ENCODE peak calls at places on chromosomes 5 and 9, in six cellular contexts. F is GM12878, L is A549, Z is K562, B is HepG2, U is H1. C is an unnamed sample.

GRCh38 chr5:155689403-155689802 is 637.6 kb upstream of the SGCD start:
- DNase-seq in B (no peak), Z (no peak), F (no peak), L (no peak), U (no peak), C (no peak)

GRCh38 chr5:132176987-132177386 is 50.7 kb downstream of the P4HA2 start:
- DNase-seq in L (no peak), Z (no peak), F (peak), U (no peak), B (no peak), C (no peak)

GRCh38 chr5:62256161-62257017 is 49.6 kb upstream of the KIF2A start:
- DNase-seq in B (no peak), Z (no peak), L (no peak), U (no peak), F (no peak), C (peak)

GRCh38 chr9:38713426-38713825 is 6.5 kb downstream of the FAM240B start:
- DNase-seq in U (no peak), L (peak), Z (no peak), B (no peak), F (no peak), C (no peak)

GRCh38 chr9:33988219-33988890 is 60.3 kb downstream of the UBAP2 start:
- DNase-seq in F (peak), Z (no peak), L (no peak), U (no peak), B (no peak), C (no peak)

GRCh38 chr5:156391139-156391538 is 64.2 kb downstream of the SGCD start:
- DNase-seq in Z (no peak), B (peak), L (peak), F (no peak), U (no peak), C (no peak)

GRCh38 chr9:100167912-100168775 is 69.1 kb downstream of the INVS start:
- DNase-seq in F (no peak), L (no peak), Z (no peak), U (no peak), B (no peak), C (no peak)

GRCh38 chr5:58117491-58117890 is 342.4 kb downstream of the PLK2 start:
- DNase-seq in B (no peak), Z (no peak), F (no peak), U (no peak), L (peak), C (no peak)

GRCh38 chr5:129377504-129377903 is 82.6 kb upstream of the ADAMTS19 start:
- DNase-seq in U (no peak), B (no peak), F (no peak), Z (no peak), L (no peak), C (no peak)

GRCh38 chr5:79183011-79183410 is 52.9 kb upstream of the JMY start:
- DNase-seq in U (no peak), Z (no peak), B (no peak), L (no peak), F (no peak), C (no peak)
- H3K27ac ChIP-seq in U (no peak), Z (no peak), B (no peak), L (no peak), F (no peak), C (no peak)

DNA sequence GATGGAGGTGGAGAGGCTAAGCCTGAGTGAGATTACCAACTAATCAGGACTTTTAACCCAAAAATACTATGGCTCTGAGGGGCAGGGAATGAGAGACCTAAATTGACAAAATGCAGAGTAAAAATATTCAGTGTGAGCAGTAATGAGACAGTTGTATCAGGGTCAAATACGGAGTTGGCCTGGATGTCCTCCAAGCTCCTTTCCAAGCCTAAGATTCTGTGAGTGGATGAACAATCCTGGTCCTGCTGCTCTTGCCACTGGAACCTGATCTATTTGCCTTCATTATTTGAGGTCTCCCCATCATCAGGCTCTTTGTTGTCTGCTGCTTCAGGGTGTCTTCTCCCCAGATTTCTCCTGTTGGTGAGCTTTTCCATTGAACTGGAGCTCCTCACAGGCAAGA is 1.1 kb downstream of the PDCD1LG2 start:
- DNase-seq in U (no peak), F (no peak), Z (no peak), L (no peak), B (no peak), C (no peak)
- H3K4me2 ChIP-seq in U (no peak), F (peak), Z (no peak), L (no peak), B (no peak), C (peak)

DNA sequence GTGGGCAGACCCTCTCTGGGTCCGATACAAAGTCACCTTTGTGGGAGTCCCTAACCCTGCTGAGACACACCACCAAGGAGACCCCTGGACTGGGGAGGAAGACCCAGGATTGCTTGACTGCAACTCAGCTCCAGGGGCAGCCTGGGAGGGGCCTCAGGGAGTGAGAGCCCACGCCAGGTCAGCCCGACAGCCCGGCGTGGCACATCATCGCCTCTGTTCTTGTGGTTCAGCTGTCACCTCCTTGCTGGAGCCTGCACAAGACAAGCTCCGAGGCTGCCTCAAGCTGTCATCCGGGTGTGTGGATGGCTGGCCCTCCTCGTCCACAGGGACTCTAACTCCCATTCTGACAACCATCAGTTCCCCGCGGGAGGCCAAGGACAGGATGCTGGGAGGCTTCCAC is 133.6 kb downstream of the ZNF354C start:
- DNase-seq in U (no peak), B (no peak), L (no peak), F (no peak), Z (no peak), C (no peak)
- TF ChIP-seq CHD2 in U (no peak), B (no peak), L (no peak), F (no peak), Z (no peak), C (no peak)

GRCh38 chr5:119017999-119018398 is 29.7 kb upstream of the DTWD2 start:
- DNase-seq in L (no peak), B (no peak), Z (no peak), F (no peak), U (no peak), C (no peak)
- H3K27ac ChIP-seq in L (no peak), B (no peak), Z (no peak), F (no peak), U (no peak), C (no peak)

GRCh38 chr9:126055386-126055785 is 271.2 kb upstream of the MVB12B start:
- DNase-seq in U (no peak), F (no peak), B (no peak), L (no peak), Z (no peak), C (no peak)
- H3K4me2 ChIP-seq in U (no peak), F (no peak), B (no peak), L (no peak), Z (no peak), C (no peak)

GRCh38 chr5:65037845-65038815 is 269.4 kb downstream of the CWC27 start:
- DNase-seq in Z (peak), B (peak), U (peak), F (no peak), L (peak), C (no peak)
- TF ChIP-seq CHD2 in Z (no peak), B (no peak), U (no peak), F (no peak), L (no peak), C (no peak)

DNA sequence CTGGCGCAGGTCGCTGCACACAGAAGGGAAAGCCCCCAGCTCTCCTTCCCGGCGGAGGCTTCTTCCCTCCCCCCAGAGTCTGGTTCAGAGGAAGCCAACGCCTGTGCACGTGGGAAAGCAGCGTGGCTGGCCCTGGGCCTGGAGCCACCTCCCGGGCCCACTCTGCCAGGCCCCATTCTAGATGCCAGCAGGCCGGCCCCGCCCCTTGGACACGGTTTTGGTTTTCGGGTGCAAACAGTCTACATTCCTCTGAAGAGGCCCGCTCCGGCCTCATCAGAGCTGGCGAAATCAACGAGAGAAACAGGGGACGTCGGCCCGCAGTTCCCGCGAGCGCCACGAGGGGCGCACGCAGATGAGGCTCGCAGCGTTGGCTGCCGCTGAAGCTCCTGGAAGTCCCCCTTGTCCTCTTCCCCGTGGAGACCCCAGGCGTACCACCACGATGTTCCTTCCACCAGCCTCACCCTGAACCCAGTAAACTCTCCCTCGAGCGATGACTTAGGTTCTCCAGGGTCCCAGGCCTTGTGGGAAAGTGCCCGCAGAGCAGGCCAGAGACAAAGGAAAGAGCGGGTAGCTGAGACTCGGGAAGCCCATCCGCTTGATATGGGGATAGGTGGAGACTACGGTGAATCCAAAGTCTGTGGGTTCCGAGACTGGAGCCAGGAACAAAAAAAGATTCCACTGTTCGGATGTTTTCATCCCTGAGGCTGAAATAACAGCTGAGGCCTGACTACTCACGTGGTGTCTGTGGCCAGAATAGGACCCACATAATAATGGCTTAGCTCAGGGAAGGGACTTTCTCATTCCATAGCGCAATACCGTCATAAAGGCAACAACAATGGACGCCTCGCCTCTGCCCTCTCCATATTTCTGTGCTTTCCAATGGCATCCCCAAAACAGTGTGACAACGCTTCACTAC is 64.2 kb downstream of the KLF4 start:
- DNase-seq in F (no peak), Z (peak), B (peak), L (peak), U (peak), C (peak)
- H3K27ac ChIP-seq in F (no peak), Z (no peak), B (no peak), L (peak), U (no peak), C (no peak)

GRCh38 chr5:107635276-107635675 is 35.5 kb downstream of the EFNA5 start:
- DNase-seq in Z (no peak), U (no peak), F (no peak), B (no peak), L (no peak), C (no peak)

GRCh38 chr5:107636555-107636954 is 34.2 kb downstream of the EFNA5 start:
- DNase-seq in L (no peak), B (no peak), Z (no peak), U (no peak), F (no peak), C (no peak)

GRCh38 chr5:107630184-107630583 is 40.6 kb downstream of the EFNA5 start:
- DNase-seq in L (no peak), B (no peak), U (no peak), F (no peak), Z (no peak), C (no peak)

GRCh38 chr5:107633171-107633901 is 37.4 kb downstream of the EFNA5 start:
- DNase-seq in L (no peak), Z (no peak), B (no peak), F (no peak), U (no peak), C (no peak)

GRCh38 chr5:107631805-107632362 is 38.9 kb downstream of the EFNA5 start:
- DNase-seq in Z (no peak), U (no peak), B (no peak), F (no peak), L (no peak), C (no peak)
- H3K4me2 ChIP-seq in Z (no peak), U (no peak), B (no peak), F (no peak), L (no peak), C (no peak)

GRCh38 chr5:79793722-79794121 is 104.1 kb downstream of the CMYA5 start:
- DNase-seq in Z (no peak), U (no peak), L (no peak), F (no peak), B (no peak), C (no peak)
- TF ChIP-seq CHD2 in Z (no peak), U (no peak), L (no peak), F (no peak), B (no peak), C (no peak)

C was measured in SK-N-SH.